ENCODE peak calls at places on chromosomes 12 and 14, in five cellular contexts. One of them, this sample, is unnamed.

GRCh38 chr12:48003226-48004038 is 844 bp downstream of the COL2A1 start:
- DNase-seq in coronary artery: no peak
- DNase-seq in CD8-positive, alpha-beta T cell: no peak
- DNase-seq in IMR-90: no peak
- DNase-seq in HCT116: no peak
- DNase-seq in this sample: peak; percentile 4

GRCh38 chr14:76531821-76532318 is 155.9 kb downstream of the ESRRB start:
- DNase-seq in coronary artery: no peak
- DNase-seq in CD8-positive, alpha-beta T cell: no peak
- DNase-seq in IMR-90: no peak
- DNase-seq in HCT116: no peak
- DNase-seq in this sample: no peak

GRCh38 chr12:52739963-52740362 is 36.6 kb upstream of the KRT77 start:
- DNase-seq in coronary artery: no peak
- DNase-seq in CD8-positive, alpha-beta T cell: no peak
- DNase-seq in IMR-90: no peak
- DNase-seq in HCT116: no peak
- DNase-seq in this sample: peak; percentile 43

GRCh38 chr12:12870454-12870853 is 20.9 kb upstream of the GPRC5A start:
- DNase-seq in coronary artery: no peak
- DNase-seq in CD8-positive, alpha-beta T cell: no peak
- DNase-seq in IMR-90: peak; percentile 100
- DNase-seq in HCT116: peak; percentile 95
- DNase-seq in this sample: peak; percentile 96

GRCh38 chr12:64419696-64420095 is 15.5 kb downstream of the XPOT start:
- DNase-seq in coronary artery: no peak
- DNase-seq in CD8-positive, alpha-beta T cell: no peak
- DNase-seq in IMR-90: no peak
- DNase-seq in HCT116: no peak
- DNase-seq in this sample: no peak

GRCh38 chr12:132638541-132639408 is 20.2 kb downstream of the P2RX2 start:
- DNase-seq in coronary artery: no peak
- DNase-seq in CD8-positive, alpha-beta T cell: no peak
- DNase-seq in IMR-90: peak; percentile 60
- DNase-seq in HCT116: no peak
- DNase-seq in this sample: peak; percentile 63

GRCh38 chr12:27236498-27236897 is 7.6 kb upstream of the STK38L start:
- DNase-seq in coronary artery: no peak
- DNase-seq in CD8-positive, alpha-beta T cell: no peak
- DNase-seq in IMR-90: peak; percentile 50
- DNase-seq in HCT116: peak; percentile 13
- DNase-seq in this sample: peak; percentile 58

GRCh38 chr12:8676651-8677050 is 14.0 kb upstream of the MFAP5 start:
- DNase-seq in coronary artery: no peak
- DNase-seq in CD8-positive, alpha-beta T cell: no peak
- DNase-seq in IMR-90: no peak
- DNase-seq in HCT116: no peak
- DNase-seq in this sample: no peak

GRCh38 chr12:109053382-109054123 is 1.2 kb downstream of the USP30 start:
- DNase-seq in coronary artery: no peak
- DNase-seq in CD8-positive, alpha-beta T cell: peak; percentile 50
- DNase-seq in IMR-90: no peak
- DNase-seq in HCT116: no peak
- DNase-seq in this sample: no peak

GRCh38 chr12:25958254-25959068 is at the start of gene RASSF8:
- DNase-seq in coronary artery: peak; percentile 80
- DNase-seq in CD8-positive, alpha-beta T cell: no peak
- DNase-seq in IMR-90: peak; percentile 72
- DNase-seq in HCT116: no peak
- DNase-seq in this sample: peak; percentile 90

GRCh38 chr12:89521348-89522238 is 3.0 kb downstream of the GALNT4 start:
- DNase-seq in coronary artery: no peak
- DNase-seq in CD8-positive, alpha-beta T cell: no peak
- DNase-seq in IMR-90: peak; percentile 47
- DNase-seq in HCT116: no peak
- DNase-seq in this sample: peak; percentile 67

GRCh38 chr12:88658009-88658408 is 77.7 kb upstream of the KITLG start:
- DNase-seq in coronary artery: no peak
- DNase-seq in CD8-positive, alpha-beta T cell: no peak
- DNase-seq in IMR-90: no peak
- DNase-seq in HCT116: peak; percentile 19
- DNase-seq in this sample: peak; percentile 86

GRCh38 chr12:105235747-105236476 is at the start of gene APPL2:
- DNase-seq in coronary artery: peak; percentile 93
- DNase-seq in CD8-positive, alpha-beta T cell: peak; percentile 91
- DNase-seq in IMR-90: peak; percentile 87
- DNase-seq in HCT116: peak; percentile 63
- DNase-seq in this sample: peak; percentile 92

GRCh38 chr12:103548622-103549601 is 38.2 kb upstream of the STAB2 start:
- DNase-seq in coronary artery: no peak
- DNase-seq in CD8-positive, alpha-beta T cell: peak; percentile 81
- DNase-seq in IMR-90: peak; percentile 72
- DNase-seq in HCT116: peak; percentile 73
- DNase-seq in this sample: peak; percentile 95

GRCh38 chr12:119667577-119668314 is at the start of gene PRKAB1:
- DNase-seq in coronary artery: peak; percentile 97
- DNase-seq in CD8-positive, alpha-beta T cell: peak; percentile 97
- DNase-seq in IMR-90: peak; percentile 96
- DNase-seq in HCT116: peak; percentile 96
- DNase-seq in this sample: peak; percentile 99

GRCh38 chr12:80129895-80130535 is 30.7 kb downstream of the OTOGL start:
- DNase-seq in coronary artery: no peak
- DNase-seq in CD8-positive, alpha-beta T cell: no peak
- DNase-seq in IMR-90: peak; percentile 31
- DNase-seq in HCT116: no peak
- DNase-seq in this sample: peak; percentile 9

GRCh38 chr12:71124833-71125460 is 32.9 kb downstream of the TSPAN8 start:
- DNase-seq in coronary artery: no peak
- DNase-seq in CD8-positive, alpha-beta T cell: no peak
- DNase-seq in IMR-90: no peak
- DNase-seq in HCT116: no peak
- DNase-seq in this sample: no peak

GRCh38 chr14:30874120-30874998 is at the start of gene COCH:
- DNase-seq in coronary artery: no peak
- DNase-seq in CD8-positive, alpha-beta T cell: peak; percentile 57
- DNase-seq in IMR-90: no peak
- DNase-seq in HCT116: peak; percentile 4
- DNase-seq in this sample: peak; percentile 45

GRCh38 chr14:35808076-35808657 is 928 bp downstream of the RALGAPA1 start:
- DNase-seq in coronary artery: no peak
- DNase-seq in CD8-positive, alpha-beta T cell: no peak
- DNase-seq in IMR-90: no peak
- DNase-seq in HCT116: no peak
- DNase-seq in this sample: peak; percentile 67

GRCh38 chr12:62260733-62261683 is 804 bp downstream of the USP15 start:
- DNase-seq in coronary artery: no peak
- DNase-seq in CD8-positive, alpha-beta T cell: peak; percentile 67
- DNase-seq in IMR-90: peak; percentile 41
- DNase-seq in HCT116: peak; percentile 23
- DNase-seq in this sample: peak; percentile 44

GRCh38 chr14:21308132-21308478 is 28.2 kb downstream of the RPGRIP1 start:
- DNase-seq in coronary artery: no peak
- DNase-seq in CD8-positive, alpha-beta T cell: no peak
- DNase-seq in IMR-90: no peak
- DNase-seq in HCT116: no peak
- DNase-seq in this sample: peak; percentile 12

GRCh38 chr14:53630336-53630735 is 326.3 kb downstream of the BMP4 start:
- DNase-seq in coronary artery: no peak
- DNase-seq in CD8-positive, alpha-beta T cell: no peak
- DNase-seq in IMR-90: no peak
- DNase-seq in HCT116: no peak
- DNase-seq in this sample: no peak

GRCh38 chr12:112319395-112319794 is 62.8 kb downstream of the HECTD4 start:
- DNase-seq in coronary artery: no peak
- DNase-seq in CD8-positive, alpha-beta T cell: no peak
- DNase-seq in IMR-90: no peak
- DNase-seq in HCT116: no peak
- DNase-seq in this sample: no peak

GRCh38 chr14:59630281-59630963 is 53.8 kb upstream of the CCDC175 start:
- DNase-seq in coronary artery: no peak
- DNase-seq in CD8-positive, alpha-beta T cell: no peak
- DNase-seq in IMR-90: no peak
- DNase-seq in HCT116: no peak
- DNase-seq in this sample: no peak

GRCh38 chr12:122951406-122951805 is 14.9 kb downstream of the ABCB9 start:
- DNase-seq in coronary artery: no peak
- DNase-seq in CD8-positive, alpha-beta T cell: no peak
- DNase-seq in IMR-90: peak; percentile 72
- DNase-seq in HCT116: peak; percentile 37
- DNase-seq in this sample: peak; percentile 84

GRCh38 chr14:68460541-68460940 is 332.3 kb downstream of the ZFP36L1 start:
- DNase-seq in coronary artery: no peak
- DNase-seq in CD8-positive, alpha-beta T cell: no peak
- DNase-seq in IMR-90: no peak
- DNase-seq in HCT116: no peak
- DNase-seq in this sample: no peak

GRCh38 chr14:59123975-59124374 is 64.5 kb upstream of the DAAM1 start:
- DNase-seq in coronary artery: no peak
- DNase-seq in CD8-positive, alpha-beta T cell: no peak
- DNase-seq in IMR-90: peak; percentile 49
- DNase-seq in HCT116: no peak
- DNase-seq in this sample: peak; percentile 76

GRCh38 chr12:114186241-114187002 is 219.5 kb downstream of the TBX5 start:
- DNase-seq in coronary artery: no peak
- DNase-seq in CD8-positive, alpha-beta T cell: no peak
- DNase-seq in IMR-90: no peak
- DNase-seq in HCT116: no peak
- DNase-seq in this sample: no peak

GRCh38 chr14:103931422-103931821 is 3.2 kb downstream of the TDRD9 start:
- DNase-seq in coronary artery: no peak
- DNase-seq in CD8-positive, alpha-beta T cell: no peak
- DNase-seq in IMR-90: no peak
- DNase-seq in HCT116: no peak
- DNase-seq in this sample: no peak

GRCh38 chr12:5222729-5223128 is 179.1 kb downstream of the KCNA5 start:
- DNase-seq in coronary artery: no peak
- DNase-seq in CD8-positive, alpha-beta T cell: no peak
- DNase-seq in IMR-90: no peak
- DNase-seq in HCT116: no peak
- DNase-seq in this sample: no peak

GRCh38 chr12:24928131-24928530 is 20.8 kb downstream of the BCAT1 start:
- DNase-seq in coronary artery: no peak
- DNase-seq in CD8-positive, alpha-beta T cell: no peak
- DNase-seq in IMR-90: no peak
- DNase-seq in HCT116: no peak
- DNase-seq in this sample: no peak

GRCh38 chr12:20527396-20528154 is 159.2 kb downstream of the PDE3A start:
- DNase-seq in coronary artery: no peak
- DNase-seq in CD8-positive, alpha-beta T cell: no peak
- DNase-seq in IMR-90: peak; percentile 90
- DNase-seq in HCT116: no peak
- DNase-seq in this sample: no peak

GRCh38 chr12:71477046-71477445 is 37.4 kb downstream of the LGR5 start:
- DNase-seq in coronary artery: no peak
- DNase-seq in CD8-positive, alpha-beta T cell: no peak
- DNase-seq in IMR-90: no peak
- DNase-seq in HCT116: no peak
- DNase-seq in this sample: no peak

GRCh38 chr12:41368006-41368405 is 179.9 kb downstream of the PDZRN4 start:
- DNase-seq in coronary artery: no peak
- DNase-seq in CD8-positive, alpha-beta T cell: no peak
- DNase-seq in IMR-90: peak; percentile 1
- DNase-seq in HCT116: peak; percentile 7
- DNase-seq in this sample: peak; percentile 28
- TF ChIP-seq CTCF in coronary artery: no peak
- TF ChIP-seq CTCF in CD8-positive, alpha-beta T cell: no peak
- TF ChIP-seq CTCF in IMR-90: peak; percentile 19
- TF ChIP-seq CTCF in HCT116: no peak
- TF ChIP-seq CTCF in this sample: peak; percentile 55

GRCh38 chr14:55104051-55104954 is 24.7 kb upstream of the LGALS3 start:
- DNase-seq in coronary artery: no peak
- DNase-seq in CD8-positive, alpha-beta T cell: no peak
- DNase-seq in IMR-90: no peak
- DNase-seq in HCT116: no peak
- DNase-seq in this sample: no peak

GRCh38 chr14:55103005-55103640 is 25.9 kb upstream of the LGALS3 start:
- DNase-seq in coronary artery: peak; percentile 83
- DNase-seq in CD8-positive, alpha-beta T cell: peak; percentile 84
- DNase-seq in IMR-90: peak; percentile 95
- DNase-seq in HCT116: peak; percentile 97
- DNase-seq in this sample: peak; percentile 100

GRCh38 chr14:55101698-55102097 is 27.4 kb upstream of the LGALS3 start:
- DNase-seq in coronary artery: no peak
- DNase-seq in CD8-positive, alpha-beta T cell: no peak
- DNase-seq in IMR-90: no peak
- DNase-seq in HCT116: no peak
- DNase-seq in this sample: no peak

GRCh38 chr14:55099741-55100140 is 29.3 kb upstream of the LGALS3 start:
- DNase-seq in coronary artery: no peak
- DNase-seq in CD8-positive, alpha-beta T cell: no peak
- DNase-seq in IMR-90: peak; percentile 55
- DNase-seq in HCT116: no peak
- DNase-seq in this sample: no peak

GRCh38 chr14:55102141-55102547 is 26.9 kb upstream of the LGALS3 start:
- DNase-seq in coronary artery: peak; percentile 90
- DNase-seq in CD8-positive, alpha-beta T cell: peak; percentile 68
- DNase-seq in IMR-90: peak; percentile 96
- DNase-seq in HCT116: no peak
- DNase-seq in this sample: peak; percentile 100
- H3K27ac ChIP-seq in coronary artery: peak overlapping the region; percentile 84
- H3K27ac ChIP-seq in CD8-positive, alpha-beta T cell: peak overlapping the region; percentile 18
- H3K27ac ChIP-seq in IMR-90: peak overlapping the region; percentile 96
- H3K27ac ChIP-seq in HCT116: peak overlapping the region; percentile 94
- H3K27ac ChIP-seq in this sample: peak overlapping the region; percentile 89

GRCh38 chr12:93847517-93848452 is 170.6 kb downstream of the CRADD start:
- DNase-seq in coronary artery: no peak
- DNase-seq in CD8-positive, alpha-beta T cell: no peak
- DNase-seq in IMR-90: no peak
- DNase-seq in HCT116: no peak
- DNase-seq in this sample: no peak
- TF ChIP-seq CTCF in coronary artery: no peak
- TF ChIP-seq CTCF in CD8-positive, alpha-beta T cell: no peak
- TF ChIP-seq CTCF in IMR-90: no peak
- TF ChIP-seq CTCF in HCT116: no peak
- TF ChIP-seq CTCF in this sample: no peak

DNA sequence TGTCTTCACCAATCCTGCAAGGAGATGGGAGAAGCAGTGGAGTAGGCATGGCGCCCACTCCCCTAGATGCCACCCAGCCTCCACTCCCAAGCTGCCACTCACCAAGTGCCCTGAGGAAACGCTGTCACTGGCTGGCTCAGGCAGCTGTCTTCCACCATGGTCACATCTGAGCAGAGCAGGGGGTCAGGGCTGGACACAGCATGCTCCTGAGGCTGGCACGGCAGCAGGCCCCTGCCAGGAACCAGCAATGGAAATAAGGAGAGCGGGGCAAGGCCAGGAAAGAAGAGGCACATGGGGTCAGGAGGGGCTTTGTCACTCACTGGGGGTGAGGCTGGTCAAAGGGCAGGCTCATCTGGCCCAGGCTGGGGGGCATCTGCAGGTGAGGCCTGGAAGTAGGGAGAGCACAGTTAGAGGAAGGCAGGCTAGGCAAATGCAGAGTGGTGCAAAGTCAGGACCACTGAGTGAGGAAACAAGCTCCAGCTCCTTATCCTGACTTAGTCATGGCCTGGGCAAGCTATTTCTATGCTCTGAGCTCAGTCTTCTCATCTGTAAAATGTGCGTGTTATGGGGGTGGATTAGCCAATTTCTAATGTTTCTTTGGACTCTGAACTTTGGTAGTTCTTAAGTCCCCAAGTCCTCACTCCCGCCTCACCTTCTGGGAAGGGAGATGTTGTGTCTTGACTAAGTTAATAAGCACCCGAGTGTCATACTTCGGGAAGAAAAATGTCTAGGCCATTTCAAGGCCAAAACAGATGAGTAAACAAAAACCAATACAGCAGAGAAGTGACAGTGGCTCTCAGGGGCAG is 8.0 kb downstream of the NAB2 start:
- DNase-seq in coronary artery: no peak
- DNase-seq in CD8-positive, alpha-beta T cell: no peak
- DNase-seq in IMR-90: no peak
- DNase-seq in HCT116: no peak
- DNase-seq in this sample: no peak
- H3K27ac ChIP-seq in coronary artery: peak overlapping the region; percentile 15
- H3K27ac ChIP-seq in CD8-positive, alpha-beta T cell: no peak overlapping the region
- H3K27ac ChIP-seq in IMR-90: peak overlapping the region; percentile 23
- H3K27ac ChIP-seq in HCT116: peak overlapping the region; percentile 83
- H3K27ac ChIP-seq in this sample: no peak overlapping the region